ENCODE peak calls at places on chromosomes 5 and 9, in five cellular contexts. F is GF-D8, R is NCI-H1930, N is NCI-H1417, H is NCI-H1105 treated with DMSO at 0.1 percent for 48 hours. B is an unnamed sample.
A peak's percentile ranks its signal among the peaks of the same experiment; 100 is the strongest.

GRCh38 chr5:159913481-159913880 is 2.8 kb upstream of the ADRA1B start:
- DNase-seq in F (no peak), R (no peak), H (no peak), N (no peak), B (no peak)

GRCh38 chr5:134140530-134141201 is 26.2 kb downstream of the TCF7 start:
- DNase-seq in R (no peak), H (peak; percentile 12), F (peak; percentile 24), N (peak; percentile 36), B (peak; percentile 75)

GRCh38 chr5:63963080-63963735 is 963 bp upstream of the HTR1A start:
- DNase-seq in N (peak; percentile 81), F (no peak), H (peak; percentile 64), R (peak; percentile 43), B (peak; percentile 32)

GRCh38 chr9:16268037-16269010 is 602.1 kb downstream of the BNC2 start:
- DNase-seq in H (no peak), N (no peak), F (no peak), R (no peak), B (no peak)

GRCh38 chr5:93894471-93895354 is 153.3 kb upstream of the POU5F2 start:
- DNase-seq in R (peak; percentile 71), H (peak; percentile 33), N (peak; percentile 35), F (no peak), B (no peak)

GRCh38 chr9:127937046-127937382 is 640 bp downstream of the DPM2 start:
- DNase-seq in N (no peak), H (no peak), R (no peak), F (no peak), B (no peak)

GRCh38 chr9:8784813-8785212 is 985.2 kb upstream of the DMAC1 start:
- DNase-seq in R (no peak), N (no peak), F (no peak), H (peak; percentile 35), B (no peak)

GRCh38 chr5:172594867-172595466 is 46.1 kb upstream of the NEURL1B start:
- DNase-seq in N (no peak), H (no peak), F (no peak), R (no peak), B (no peak)

GRCh38 chr9:75001719-75002421 is 26.2 kb downstream of the CARNMT1 start:
- DNase-seq in R (peak; percentile 38), F (peak; percentile 54), H (peak; percentile 71), N (peak; percentile 54), B (no peak)

B was measured in glutamatergic neuron.